ENCODE peak calls at places on chromosomes 3 and 15, in seven cellular contexts. V, Y, J, D, N, G and B are unnamed samples.

GRCh38 chr15:72992733-72993321 is 59.4 kb upstream of the NEO1 start:
- DNase-seq in V (no peak), Y (peak; percentile 29), J (no peak), D (no peak), N (no peak), G (no peak), B (no peak)

GRCh38 chr3:85304360-85304964 is 345.7 kb downstream of the CADM2 start:
- DNase-seq in V (no peak), Y (no peak), J (no peak), D (peak; percentile 21), N (no peak), G (no peak), B (no peak)

GRCh38 chr3:55584030-55584429 is 96.9 kb upstream of the WNT5A start:
- DNase-seq in V (no peak), Y (no peak), J (no peak), D (no peak), N (no peak), G (no peak), B (no peak)

GRCh38 chr3:34183581-34184313 is 385.3 kb downstream of the PDCD6IP start:
- DNase-seq in V (no peak), Y (no peak), J (no peak), D (no peak), N (no peak), G (no peak), B (no peak)

GRCh38 chr3:187618732-187619131 is 51.5 kb downstream of the SST start:
- DNase-seq in V (no peak), Y (no peak), J (no peak), D (peak; percentile 46), N (no peak), G (peak; percentile 52), B (no peak)

GRCh38 chr3:175192536-175192935 is 333.4 kb downstream of the NAALADL2 start:
- DNase-seq in V (no peak), Y (peak; percentile 31), J (no peak), D (no peak), N (no peak), G (no peak), B (no peak)

GRCh38 chr15:43150171-43150929 is 17.0 kb downstream of the TMEM62 start:
- DNase-seq in V (no peak), Y (peak; percentile 82), J (no peak), D (peak; percentile 24), N (no peak), G (no peak), B (no peak)

GRCh38 chr15:74541494-74542191 is 623 bp downstream of the ARID3B start:
- DNase-seq in V (peak; percentile 37), Y (peak; percentile 33), J (peak; percentile 50), D (peak; percentile 62), N (peak; percentile 61), G (peak; percentile 46), B (peak; percentile 83)

GRCh38 chr15:92091155-92091734 is 237.7 kb downstream of the SLCO3A1 start:
- DNase-seq in V (peak; percentile 75), Y (peak; percentile 41), J (peak; percentile 63), D (peak; percentile 94), N (peak; percentile 80), G (peak; percentile 90), B (no peak)

DNA sequence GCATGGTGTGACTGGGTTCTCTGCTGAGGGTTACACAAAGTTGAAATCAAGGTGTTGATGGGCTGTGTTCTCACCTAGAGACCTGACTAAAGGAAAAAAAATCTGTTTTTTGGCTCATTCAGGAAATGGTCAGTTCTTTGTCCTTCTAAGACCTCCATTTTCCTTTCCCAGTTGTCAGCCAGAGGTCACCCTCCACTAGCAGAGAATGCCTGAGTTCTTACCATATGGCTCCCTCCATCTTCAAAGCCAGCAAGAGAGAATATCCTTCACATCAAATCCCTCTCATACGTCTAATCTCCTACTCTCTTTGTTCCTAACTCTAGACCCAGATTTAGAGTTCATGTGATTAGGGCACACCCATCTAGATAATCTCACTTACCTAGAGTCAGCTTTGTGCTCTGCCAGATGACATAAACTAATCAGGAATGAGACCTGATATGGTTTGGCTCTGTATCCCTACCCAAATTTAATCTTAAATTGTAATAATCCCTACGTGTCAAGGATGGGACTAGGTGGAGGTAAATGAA is 19.4 kb downstream of the ANKRD28 start:
- DNase-seq in V (no peak), Y (no peak), J (no peak), D (no peak), N (peak; percentile 12), G (no peak), B (no peak)
- TF ChIP-seq CTCF in V (no peak), Y (no peak), J (no peak), D (no peak), N (no peak), G (no peak), B (no peak)

GRCh38 chr15:52783929-52784798 is 6.0 kb downstream of the ONECUT1 start:
- DNase-seq in V (no peak), Y (no peak), J (no peak), D (peak; percentile 87), N (peak; percentile 90), G (peak; percentile 80), B (peak; percentile 59)
- TF ChIP-seq CTCF in V (no peak), Y (no peak), J (peak; percentile 48), D (peak; percentile 97), N (peak; percentile 97), G (peak; percentile 97), B (peak; percentile 16)

DNA sequence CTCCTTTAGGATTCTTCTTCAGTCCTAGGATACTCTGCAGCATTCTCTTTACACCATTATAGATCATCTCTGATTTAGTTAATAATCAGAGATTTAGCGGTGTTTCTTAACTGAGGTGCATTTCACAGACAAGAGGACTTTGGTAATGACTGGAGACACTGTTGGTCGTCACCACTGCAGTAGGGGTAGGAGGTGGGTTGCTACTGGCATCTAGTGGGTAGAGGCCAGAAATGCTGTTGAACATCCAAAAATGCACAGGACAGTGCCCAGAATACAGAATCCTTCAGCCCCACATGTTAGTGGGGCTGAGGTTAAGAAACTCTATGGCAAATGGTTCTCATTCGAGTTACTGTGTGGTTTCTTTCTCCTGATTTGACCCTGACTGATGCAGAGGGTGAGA is 80.4 kb upstream of the LMCD1 start:
- DNase-seq in V (no peak), Y (no peak), J (no peak), D (peak; percentile 12), N (no peak), G (no peak), B (no peak)
- TF ChIP-seq CTCF in V (no peak), Y (no peak), J (no peak), D (peak; percentile 26), N (peak; percentile 15), G (peak; percentile 38), B (no peak)

GRCh38 chr15:35519536-35520149 is 26.3 kb downstream of the DPH6 start:
- DNase-seq in V (no peak), Y (peak; percentile 81), J (no peak), D (peak; percentile 75), N (peak; percentile 62), G (no peak), B (peak; percentile 8)

GRCh38 chr15:35522061-35522460 is 23.9 kb downstream of the DPH6 start:
- DNase-seq in V (no peak), Y (peak; percentile 52), J (no peak), D (peak; percentile 35), N (no peak), G (no peak), B (no peak)
- TF ChIP-seq CTCF in V (no peak), Y (peak; percentile 33), J (no peak), D (no peak), N (no peak), G (no peak), B (no peak)

GRCh38 chr3:75341324-75342067 is 322.6 kb upstream of the FRG2C start:
- DNase-seq in V (no peak), Y (no peak), J (no peak), D (peak; percentile 74), N (peak; percentile 28), G (peak; percentile 76), B (no peak)
- TF ChIP-seq CTCF in V (no peak), Y (no peak), J (no peak), D (peak; percentile 46), N (peak; percentile 29), G (peak; percentile 67), B (no peak)

GRCh38 chr3:117407317-117407716 is 697.7 kb downstream of the TUSC7 start:
- DNase-seq in V (peak; percentile 30), Y (peak; percentile 32), J (no peak), D (peak; percentile 69), N (peak; percentile 36), G (no peak), B (peak; percentile 6)
- TF ChIP-seq CTCF in V (peak; percentile 21), Y (peak; percentile 43), J (no peak), D (peak; percentile 68), N (peak; percentile 53), G (peak; percentile 71), B (peak; percentile 8)

GRCh38 chr3:47392933-47393332 is 12.1 kb downstream of the PTPN23 start:
- DNase-seq in V (no peak), Y (no peak), J (no peak), D (no peak), N (no peak), G (no peak), B (no peak)
- TF ChIP-seq CTCF in V (no peak), Y (no peak), J (no peak), D (no peak), N (no peak), G (no peak), B (no peak)

GRCh38 chr3:130291148-130291547 is 54.3 kb upstream of the COL6A5 start:
- DNase-seq in V (no peak), Y (no peak), J (no peak), D (no peak), N (no peak), G (no peak), B (no peak)
- TF ChIP-seq CTCF in V (no peak), Y (no peak), J (no peak), D (no peak), N (no peak), G (no peak), B (no peak)

DNA sequence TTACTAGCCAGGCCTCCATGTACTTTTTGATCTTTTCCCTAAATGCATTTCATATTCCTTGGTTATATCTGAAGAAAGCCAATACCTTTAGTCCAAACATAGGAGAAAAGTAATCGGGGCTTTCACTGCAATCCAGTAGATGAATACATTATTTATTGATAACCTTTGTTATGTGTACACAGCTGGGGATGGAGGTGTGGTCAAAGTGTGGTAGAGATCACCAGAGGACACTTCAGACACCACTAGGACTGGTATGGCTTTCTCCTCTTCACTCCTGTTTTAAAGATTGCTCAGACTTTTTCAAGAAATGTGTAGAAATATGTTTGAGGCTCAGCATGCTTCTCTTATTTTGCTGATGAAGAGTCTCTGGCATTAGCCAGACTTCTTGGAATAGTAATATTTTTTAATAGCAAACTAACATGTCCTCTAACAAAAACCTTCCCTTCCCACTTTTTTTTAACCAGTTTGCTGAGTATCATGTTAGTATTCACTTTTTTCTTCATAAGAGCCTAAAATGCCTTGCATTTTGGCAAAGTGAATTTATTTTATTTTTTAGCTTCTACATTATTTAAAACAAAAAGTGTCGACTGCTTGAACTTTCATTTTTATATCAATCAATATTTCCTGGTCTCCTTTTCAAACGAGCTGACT is 65.6 kb upstream of the MBNL1 start:
- DNase-seq in V (peak; percentile 31), Y (no peak), J (no peak), D (no peak), N (no peak), G (no peak), B (no peak)
- TF ChIP-seq CTCF in V (no peak), Y (no peak), J (no peak), D (no peak), N (no peak), G (no peak), B (no peak)